ENCODE peak calls at places on chromosomes 16 and 17, in five cellular contexts. P is effector CD8-positive, alpha-beta T cell; M is NCI-H1105; K is NCI-H146; V is stimulated activated CD4-positive, alpha-beta T cell treated with anti-CD3 and anti-CD28 coated beads, Interleukin-1b, Interleukin-23, amount 100 ng/mL, for 1 hour. L is an unnamed sample.

GRCh38 chr16:24668481-24669001 is 60.9 kb upstream of the TNRC6A start:
- DNase-seq in P (no peak), M (no peak), K (no peak), V (no peak), L (no peak)

GRCh38 chr17:73465851-73466250 is 154.1 kb upstream of the CDC42EP4 start:
- DNase-seq in P (no peak), M (no peak), K (no peak), V (no peak), L (no peak)

GRCh38 chr17:76273435-76273921 is 8.3 kb downstream of the UBALD2 start:
- DNase-seq in P (no peak), M (no peak), K (no peak), V (no peak), L (no peak)

GRCh38 chr16:53235851-53236250 is 181.1 kb downstream of the CHD9 start:
- DNase-seq in P (no peak), M (no peak), K (no peak), V (no peak), L (no peak)

GRCh38 chr16:57186630-57187507 is 740 bp downstream of the RSPRY1 start:
- DNase-seq in P (peak; percentile 5), M (no peak), K (peak; percentile 19), V (no peak), L (peak; percentile 71)

GRCh38 chr16:2243031-2243528 is 6.8 kb downstream of the DNASE1L2 start:
- DNase-seq in P (no peak), M (no peak), K (no peak), V (no peak), L (peak; percentile 84)

GRCh38 chr17:3973498-3974137 is 9.4 kb upstream of the ATP2A3 start:
- DNase-seq in P (no peak), M (no peak), K (no peak), V (no peak), L (peak; percentile 44)

GRCh38 chr16:2985893-2986355 is 5.7 kb upstream of the PKMYT1 start:
- DNase-seq in P (no peak), M (no peak), K (no peak), V (no peak), L (peak; percentile 55)

GRCh38 chr17:57260325-57261083 is 4.2 kb downstream of the MSI2 start:
- DNase-seq in P (no peak), M (no peak), K (no peak), V (no peak), L (peak; percentile 22)

GRCh38 chr16:54324716-54325115 is 38.1 kb upstream of the IRX3 start:
- DNase-seq in P (no peak), M (no peak), K (no peak), V (no peak), L (no peak)

GRCh38 chr16:66342294-66342900 is 24.1 kb upstream of the CDH5 start:
- DNase-seq in P (no peak), M (no peak), K (peak; percentile 31), V (no peak), L (peak; percentile 89)

GRCh38 chr17:66469890-66470289 is 167.5 kb downstream of the PRKCA start:
- DNase-seq in P (no peak), M (no peak), K (no peak), V (no peak), L (no peak)

GRCh38 chr17:43423777-43424455 is 25.1 kb downstream of the ARL4D start:
- DNase-seq in P (no peak), M (no peak), K (no peak), V (no peak), L (no peak)

GRCh38 chr16:72013888-72014538 is 5.5 kb downstream of the DHODH start:
- DNase-seq in P (no peak), M (no peak), K (no peak), V (no peak), L (peak; percentile 84)

GRCh38 chr17:65542067-65542466 is 19.4 kb downstream of the AXIN2 start:
- DNase-seq in P (no peak), M (no peak), K (no peak), V (no peak), L (no peak)

GRCh38 chr17:38748329-38749221 is at the start of gene PCGF2:
- DNase-seq in P (no peak), M (peak; percentile 91), K (peak; percentile 96), V (no peak), L (peak; percentile 99)

GRCh38 chr16:69618307-69618706 is 52.5 kb downstream of the NFAT5 start:
- DNase-seq in P (no peak), M (no peak), K (no peak), V (no peak), L (no peak)

GRCh38 chr16:83305092-83305491 is 502.7 kb upstream of the HSBP1 start:
- DNase-seq in P (no peak), M (no peak), K (no peak), V (no peak), L (no peak)

GRCh38 chr17:22266231-22266630 is 573.9 kb downstream of the KCNJ18 start:
- DNase-seq in P (no peak), M (no peak), K (peak; percentile 4), V (no peak), L (no peak)

GRCh38 chr17:64694207-64694606 is 32.1 kb upstream of the SMURF2 start:
- DNase-seq in P (no peak), M (no peak), K (no peak), V (no peak), L (no peak)

GRCh38 chr16:67084345-67085028 is 25.3 kb upstream of the PHAF1 start:
- DNase-seq in P (no peak), M (no peak), K (no peak), V (no peak), L (no peak)

GRCh38 chr16:81465375-81465943 is 20.9 kb downstream of the CMIP start:
- DNase-seq in P (no peak), M (no peak), K (no peak), V (no peak), L (no peak)

GRCh38 chr16:21946889-21947635 is 6.1 kb upstream of the UQCRC2 start:
- DNase-seq in P (no peak), M (no peak), K (no peak), V (no peak), L (no peak)

GRCh38 chr17:61450641-61451537 is 1.3 kb upstream of the TBX4 start:
- DNase-seq in P (no peak), M (no peak), K (no peak), V (no peak), L (peak; percentile 88)

GRCh38 chr17:50451943-50452626 is 16.6 kb downstream of the CHAD start:
- DNase-seq in P (no peak), M (no peak), K (no peak), V (no peak), L (peak; percentile 59)

GRCh38 chr16:47142469-47143328 is 1.0 kb downstream of the NETO2 start:
- DNase-seq in P (no peak), M (peak; percentile 40), K (peak; percentile 42), V (no peak), L (no peak)

GRCh38 chr17:2700491-2701141 is 10.9 kb downstream of the CLUH start:
- DNase-seq in P (no peak), M (no peak), K (no peak), V (no peak), L (peak; percentile 44)

GRCh38 chr17:70107441-70107840 is 32.4 kb downstream of the KCNJ16 start:
- DNase-seq in P (no peak), M (no peak), K (no peak), V (no peak), L (no peak)

GRCh38 chr17:19290047-19290705 is 53.0 kb downstream of the EPN2 start:
- DNase-seq in P (no peak), M (no peak), K (no peak), V (no peak), L (peak; percentile 65)

GRCh38 chr16:65598626-65599025 is 476.8 kb upstream of the CDH11 start:
- DNase-seq in P (no peak), M (no peak), K (no peak), V (no peak), L (no peak)

GRCh38 chr17:32349503-32349853 is 479 bp upstream of the ZNF207 start:
- DNase-seq in P (no peak), M (no peak), K (peak; percentile 33), V (no peak), L (peak; percentile 74)

GRCh38 chr16:30949655-30950515 is 1.0 kb downstream of the ORAI3 start:
- DNase-seq in P (no peak), M (peak; percentile 50), K (peak; percentile 90), V (no peak), L (peak; percentile 90)

GRCh38 chr17:65953316-65954147 is 238.4 kb downstream of the CEP112 start:
- DNase-seq in P (no peak), M (no peak), K (peak; percentile 8), V (no peak), L (peak; percentile 62)

GRCh38 chr16:53434436-53435065 is at the start of gene RBL2:
- DNase-seq in P (peak; percentile 65), M (peak; percentile 51), K (peak; percentile 68), V (peak; percentile 59), L (peak; percentile 93)

GRCh38 chr16:85986931-85987749 is 88.2 kb downstream of the IRF8 start:
- DNase-seq in P (peak; percentile 37), M (no peak), K (no peak), V (peak; percentile 33), L (peak; percentile 87)

GRCh38 chr17:64596439-64596838 is 65.7 kb downstream of the SMURF2 start:
- DNase-seq in P (no peak), M (no peak), K (no peak), V (no peak), L (no peak)

GRCh38 chr17:80105762-80106161 is 4.4 kb downstream of the GAA start:
- DNase-seq in P (no peak), M (no peak), K (peak; percentile 39), V (no peak), L (no peak)

GRCh38 chr16:57306676-57307341 is 22.3 kb upstream of the PLLP start:
- DNase-seq in P (no peak), M (no peak), K (no peak), V (no peak), L (no peak)

GRCh38 chr16:74271879-74272278 is 24.7 kb upstream of the PSMD7 start:
- DNase-seq in P (no peak), M (no peak), K (no peak), V (no peak), L (no peak)